ENCODE peak calls at places on chromosomes 3 and 15, in six cellular contexts. C is suprapubic skin; E is naive thymus-derived CD4-positive, alpha-beta T cell; P is CD8-positive, alpha-beta memory T cell; D is mucosa of descending colon; X is epithelial cell of esophagus. L is an unnamed sample.

GRCh38 chr3:73018790-73019441 is 22.3 kb downstream of the PPP4R2 start:
- DNase-seq in C (no peak), E (no peak), P (no peak), D (no peak), X (no peak), L (no peak)

GRCh38 chr15:96365781-96366525 is 35.5 kb downstream of the NR2F2 start:
- DNase-seq in C (no peak), E (no peak), P (no peak), D (no peak), X (no peak), L (no peak)

GRCh38 chr15:89781055-89781454 is 4.9 kb downstream of the MESP2 start:
- DNase-seq in C (no peak), E (no peak), P (no peak), D (peak), X (peak), L (no peak)

GRCh38 chr3:29176501-29176900 is 104.4 kb upstream of the RBMS3 start:
- DNase-seq in C (no peak), E (no peak), P (no peak), D (no peak), X (no peak), L (no peak)

GRCh38 chr3:139572847-139573672 is 33.5 kb upstream of the RBP1 start:
- DNase-seq in C (no peak), E (no peak), P (no peak), D (no peak), X (peak), L (no peak)

GRCh38 chr3:31562525-31562924 is 29.8 kb downstream of the STT3B start:
- DNase-seq in C (no peak), E (peak), P (peak), D (peak), X (no peak), L (no peak)

GRCh38 chr15:45179221-45179985 is 8.4 kb downstream of the SHF start:
- DNase-seq in C (no peak), E (no peak), P (peak), D (peak), X (peak), L (no peak)

GRCh38 chr15:53000412-53000811 is 210.3 kb upstream of the ONECUT1 start:
- DNase-seq in C (no peak), E (no peak), P (no peak), D (no peak), X (no peak), L (no peak)

GRCh38 chr15:41971893-41972340 is 440 bp downstream of the EHD4 start:
- DNase-seq in C (no peak), E (no peak), P (no peak), D (no peak), X (no peak), L (no peak)

GRCh38 chr15:41971089-41971892 is 1.1 kb downstream of the EHD4 start:
- DNase-seq in C (peak), E (peak), P (peak), D (peak), X (peak), L (no peak)

GRCh38 chr15:41970456-41970855 is 1.9 kb downstream of the EHD4 start:
- DNase-seq in C (no peak), E (no peak), P (no peak), D (no peak), X (no peak), L (no peak)

GRCh38 chr15:41969851-41970431 is 2.4 kb downstream of the EHD4 start:
- DNase-seq in C (peak), E (peak), P (peak), D (no peak), X (no peak), L (no peak)

DNA sequence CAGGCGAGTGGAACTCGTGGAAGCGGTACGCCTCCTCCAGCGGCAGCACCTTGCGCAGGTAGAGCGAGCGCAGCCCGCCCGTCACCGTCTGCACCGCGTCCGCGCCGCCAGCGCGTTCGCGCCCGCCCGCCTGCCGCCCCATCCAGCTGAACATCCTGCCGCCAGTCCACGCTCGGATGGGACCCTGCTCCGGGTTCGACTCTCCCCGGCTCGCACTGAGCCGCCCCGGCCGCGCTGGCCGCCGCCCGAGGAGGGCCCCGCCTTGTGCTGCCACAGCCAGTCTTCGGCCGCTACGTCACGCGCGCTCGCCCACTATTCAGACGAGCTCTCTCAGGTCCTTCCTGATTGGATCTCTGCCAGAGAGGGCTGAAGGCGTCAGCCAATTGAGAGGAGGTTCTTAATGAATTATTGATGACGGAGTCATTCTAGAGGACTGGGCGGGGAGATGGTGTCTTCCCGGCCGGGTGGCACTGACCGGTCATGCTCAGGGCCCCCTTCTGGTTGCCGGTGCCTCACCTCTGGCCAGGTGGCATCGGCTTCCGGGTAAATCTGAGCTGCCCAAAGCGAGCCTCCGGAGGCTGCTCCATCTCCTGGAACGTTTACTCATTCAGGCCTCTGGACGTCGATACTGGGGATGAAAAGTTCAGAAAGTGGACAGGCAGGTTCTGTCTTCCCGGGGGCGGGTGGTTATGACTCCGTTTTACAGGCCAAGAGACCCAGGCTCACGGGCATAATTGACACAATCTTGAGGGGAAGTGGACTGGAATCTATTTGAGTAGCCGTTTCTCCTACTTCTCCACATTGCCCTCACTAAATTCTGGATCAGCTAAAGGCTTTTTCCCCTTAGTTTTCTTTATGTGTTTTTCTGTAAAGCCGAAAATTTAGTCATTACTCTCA is at the start of gene EHD4:
- DNase-seq in C (peak), E (peak), P (peak), D (peak), X (peak), L (peak)
- H3K4me3 ChIP-seq in C (peak), E (peak), P (peak), D (peak), X (peak), L (peak)

DNA sequence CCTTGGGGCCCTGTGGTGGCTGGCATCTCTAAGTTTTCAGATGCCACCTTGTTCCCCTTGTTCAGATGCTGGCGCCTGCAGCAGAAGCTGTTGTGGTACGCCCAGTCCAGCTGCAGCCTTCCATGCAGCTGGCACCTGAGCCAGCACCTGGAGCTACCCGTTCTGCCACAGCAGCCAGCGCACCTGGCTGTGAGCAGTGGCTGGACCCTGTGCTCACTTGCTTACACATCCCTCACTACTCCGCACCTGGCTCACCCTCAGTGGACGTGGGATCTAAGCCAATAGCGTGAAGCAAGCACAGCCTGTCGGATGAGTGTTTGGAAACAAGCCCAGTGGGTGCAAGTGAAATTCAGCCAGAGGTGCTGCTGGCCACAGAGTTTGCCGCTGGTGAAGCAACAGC is 607.5 kb upstream of the BCHE start:
- DNase-seq in C (peak), E (no peak), P (no peak), D (peak), X (peak), L (no peak)
- H3K4me3 ChIP-seq in C (no peak), E (no peak), P (no peak), D (no peak), X (no peak), L (no peak)

GRCh38 chr3:194736277-194736895 is 50.7 kb downstream of the FAM43A start:
- DNase-seq in C (peak), E (no peak), P (no peak), D (no peak), X (no peak), L (no peak)
- H3K4me3 ChIP-seq in C (no peak), E (no peak), P (no peak), D (no peak), X (no peak), L (no peak)

DNA sequence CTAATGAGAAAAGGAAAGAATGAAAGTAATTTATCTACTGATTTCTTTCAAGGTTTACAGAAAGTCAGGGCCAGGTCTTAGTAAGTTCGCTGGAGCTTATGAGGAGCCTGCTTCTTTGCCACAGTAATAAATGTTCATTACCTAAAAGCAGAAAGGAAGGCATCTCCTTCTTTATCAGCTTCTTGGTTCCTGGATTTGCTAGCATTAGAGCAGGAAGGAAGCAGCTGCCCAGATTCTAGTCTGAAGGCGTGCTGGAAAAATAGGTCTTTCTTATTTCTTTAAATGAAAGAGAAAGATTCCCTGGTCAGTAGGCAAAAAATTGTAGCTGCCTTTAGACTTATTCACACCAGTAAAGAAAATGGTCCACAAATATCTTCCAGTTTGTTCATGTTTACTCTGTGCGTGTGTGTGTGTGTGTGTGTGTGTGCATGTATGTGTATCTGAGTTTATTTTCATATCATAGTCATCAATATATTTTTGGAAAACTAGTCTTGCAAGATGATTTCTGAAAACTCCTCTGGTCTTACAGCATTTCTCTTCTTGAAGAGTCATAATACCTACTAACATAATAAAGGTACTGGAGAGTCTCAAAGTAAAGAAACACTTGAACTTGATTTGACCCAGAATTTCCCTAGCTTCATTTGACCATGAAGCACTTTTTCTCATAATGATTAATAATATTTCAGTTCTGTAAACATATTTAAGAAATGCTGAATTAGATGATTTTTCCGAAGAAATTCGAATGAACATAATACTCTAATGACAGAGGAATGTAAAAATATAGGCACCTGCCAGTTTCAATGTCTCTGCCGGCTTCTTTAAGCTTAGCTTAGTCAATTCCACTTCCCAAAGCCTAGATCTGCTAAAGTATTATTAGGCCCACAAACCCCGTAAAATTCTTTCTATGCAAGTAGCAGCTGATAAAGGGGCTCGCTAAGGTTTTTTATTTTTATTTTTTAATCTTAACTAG is 255.2 kb upstream of the ZPLD1 start:
- DNase-seq in C (no peak), E (no peak), P (no peak), D (no peak), X (peak), L (no peak)
- H3K4me3 ChIP-seq in C (no peak), E (no peak), P (no peak), D (no peak), X (no peak), L (no peak)

GRCh38 chr3:50156549-50156948 is 1.4 kb downstream of the SEMA3F start:
- DNase-seq in C (no peak), E (no peak), P (no peak), D (no peak), X (no peak), L (no peak)

GRCh38 chr3:50155491-50155878 is 361 bp downstream of the SEMA3F start:
- DNase-seq in C (no peak), E (no peak), P (no peak), D (no peak), X (no peak), L (no peak)

GRCh38 chr3:50157821-50158556 is 2.9 kb downstream of the SEMA3F start:
- DNase-seq in C (no peak), E (no peak), P (no peak), D (no peak), X (peak), L (no peak)

GRCh38 chr3:50155891-50156290 is 767 bp downstream of the SEMA3F start:
- DNase-seq in C (no peak), E (no peak), P (no peak), D (no peak), X (peak), L (no peak)

DNA sequence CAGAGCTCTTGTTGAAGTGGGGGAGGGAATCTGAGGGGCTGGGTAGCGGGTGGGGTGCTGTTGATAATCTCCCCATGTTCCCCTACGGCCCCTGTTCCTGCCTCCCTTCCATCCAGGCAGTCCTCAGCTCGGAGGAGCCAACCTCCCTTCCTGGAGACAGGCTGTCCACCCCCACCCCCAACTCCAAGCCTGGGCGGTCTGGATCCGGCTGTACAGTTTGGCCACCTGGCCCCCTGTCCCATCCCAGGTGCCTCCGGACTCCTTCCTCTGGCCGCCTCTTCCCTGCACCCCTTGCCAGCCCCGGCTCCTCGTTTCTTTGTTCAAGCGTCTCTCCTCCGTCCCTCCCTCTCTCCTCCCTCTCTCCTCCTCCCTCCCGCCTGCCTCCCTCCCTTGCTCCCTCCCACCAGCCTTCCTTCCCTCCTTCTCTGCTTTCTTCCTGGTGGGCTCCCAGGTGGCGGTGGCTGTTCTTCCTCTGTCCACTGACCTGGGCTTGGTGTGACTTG is 1.9 kb downstream of the SEMA3F start:
- DNase-seq in C (no peak), E (no peak), P (no peak), D (no peak), X (peak), L (no peak)
- H3K4me3 ChIP-seq in C (peak), E (no peak), P (no peak), D (no peak), X (peak), L (peak)

GRCh38 chr3:172042136-172042535 is 2.8 kb downstream of the FNDC3B start:
- DNase-seq in C (no peak), E (no peak), P (no peak), D (no peak), X (no peak), L (no peak)
- H3K4me3 ChIP-seq in C (peak), E (no peak), P (no peak), D (no peak), X (peak), L (peak)

GRCh38 chr15:40333922-40334492 is 6.7 kb downstream of the CCDC9B start:
- DNase-seq in C (no peak), E (peak), P (no peak), D (peak), X (peak), L (peak)
- H3K4me3 ChIP-seq in C (peak), E (no peak), P (no peak), D (no peak), X (no peak), L (no peak)

DNA sequence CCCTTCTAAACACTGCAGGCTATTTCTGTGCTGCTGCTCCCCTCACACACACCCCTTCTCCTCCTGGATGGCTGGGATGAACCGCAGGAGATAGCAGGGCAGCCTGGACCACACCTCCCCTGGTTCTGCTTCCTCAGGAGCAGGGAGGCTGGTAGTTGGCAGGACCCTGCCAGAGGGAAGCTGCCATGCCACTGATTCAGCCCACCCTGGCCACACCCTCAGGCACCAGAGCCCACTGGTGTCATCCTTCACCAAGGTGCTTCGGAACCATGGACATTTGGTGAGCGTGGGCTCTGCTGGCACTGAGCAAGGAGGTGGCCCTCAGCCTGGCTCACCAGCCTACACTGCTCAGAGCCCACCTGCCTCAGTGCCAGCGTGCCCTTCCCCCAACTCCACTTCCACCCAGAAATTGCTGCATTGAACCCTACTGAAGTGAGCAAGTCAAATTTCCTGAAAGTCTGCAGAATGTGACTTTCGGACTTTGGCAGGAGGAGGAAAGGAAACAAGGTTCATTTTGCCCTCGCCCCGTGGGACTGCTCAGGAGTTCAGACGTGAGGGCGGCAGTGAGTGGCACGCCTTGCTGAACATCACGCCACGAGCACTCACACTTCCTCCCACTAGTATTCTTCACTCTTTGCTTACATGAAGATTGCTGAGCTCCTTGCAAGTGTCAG is 26.3 kb downstream of the BMF start:
- DNase-seq in C (no peak), E (no peak), P (no peak), D (peak), X (no peak), L (no peak)
- H3K4me3 ChIP-seq in C (peak), E (no peak), P (no peak), D (no peak), X (no peak), L (no peak)